ENCODE peak calls at places on chromosome 1, in seven cellular contexts. One of them, this sample, is unnamed.

GRCh38 chr1:234140388-234140787 is 232.9 kb upstream of the COA6 start:
- DNase-seq in prostate gland: no peak
- DNase-seq in cardiac muscle cell: no peak
- DNase-seq in OCI-LY7: no peak
- DNase-seq in tibial nerve: no peak
- DNase-seq in lower lobe of right lung: no peak
- DNase-seq in upper lobe of right lung: no peak
- DNase-seq in this sample: no peak

GRCh38 chr1:54335396-54336056 is 70.7 kb downstream of the SSBP3 start:
- DNase-seq in prostate gland: no peak
- DNase-seq in cardiac muscle cell: no peak
- DNase-seq in OCI-LY7: no peak
- DNase-seq in tibial nerve: peak; percentile 73
- DNase-seq in lower lobe of right lung: no peak
- DNase-seq in upper lobe of right lung: no peak
- DNase-seq in this sample: no peak

GRCh38 chr1:228084325-228084724 is 1.8 kb downstream of the ARF1 start:
- DNase-seq in prostate gland: no peak
- DNase-seq in cardiac muscle cell: no peak
- DNase-seq in OCI-LY7: no peak
- DNase-seq in tibial nerve: no peak
- DNase-seq in lower lobe of right lung: peak; percentile 20
- DNase-seq in upper lobe of right lung: no peak
- DNase-seq in this sample: no peak

GRCh38 chr1:233020441-233020840 is 70.0 kb downstream of the NTPCR start:
- DNase-seq in prostate gland: no peak
- DNase-seq in cardiac muscle cell: peak; percentile 69
- DNase-seq in OCI-LY7: no peak
- DNase-seq in tibial nerve: no peak
- DNase-seq in lower lobe of right lung: no peak
- DNase-seq in upper lobe of right lung: no peak
- DNase-seq in this sample: no peak

GRCh38 chr1:206646504-206646903 is 11.2 kb downstream of the DYRK3 start:
- DNase-seq in prostate gland: no peak
- DNase-seq in cardiac muscle cell: no peak
- DNase-seq in OCI-LY7: no peak
- DNase-seq in tibial nerve: no peak
- DNase-seq in lower lobe of right lung: no peak
- DNase-seq in upper lobe of right lung: no peak
- DNase-seq in this sample: no peak

GRCh38 chr1:198123146-198123545 is 33.7 kb upstream of the NEK7 start:
- DNase-seq in prostate gland: no peak
- DNase-seq in cardiac muscle cell: no peak
- DNase-seq in OCI-LY7: no peak
- DNase-seq in tibial nerve: no peak
- DNase-seq in lower lobe of right lung: no peak
- DNase-seq in upper lobe of right lung: no peak
- DNase-seq in this sample: no peak

GRCh38 chr1:156821801-156822200 is 5.2 kb upstream of the SH2D2A start:
- DNase-seq in prostate gland: no peak
- DNase-seq in cardiac muscle cell: no peak
- DNase-seq in OCI-LY7: no peak
- DNase-seq in tibial nerve: no peak
- DNase-seq in lower lobe of right lung: no peak
- DNase-seq in upper lobe of right lung: no peak
- DNase-seq in this sample: no peak

GRCh38 chr1:101388904-101389546 is 152.2 kb downstream of the S1PR1 start:
- DNase-seq in prostate gland: no peak
- DNase-seq in cardiac muscle cell: no peak
- DNase-seq in OCI-LY7: peak; percentile 62
- DNase-seq in tibial nerve: no peak
- DNase-seq in lower lobe of right lung: no peak
- DNase-seq in upper lobe of right lung: no peak
- DNase-seq in this sample: no peak

GRCh38 chr1:164891615-164892014 is 332.6 kb downstream of the PBX1 start:
- DNase-seq in prostate gland: no peak
- DNase-seq in cardiac muscle cell: no peak
- DNase-seq in OCI-LY7: no peak
- DNase-seq in tibial nerve: no peak
- DNase-seq in lower lobe of right lung: no peak
- DNase-seq in upper lobe of right lung: no peak
- DNase-seq in this sample: no peak

GRCh38 chr1:63112155-63112914 is 210.0 kb upstream of the FOXD3 start:
- DNase-seq in prostate gland: no peak
- DNase-seq in cardiac muscle cell: no peak
- DNase-seq in OCI-LY7: no peak
- DNase-seq in tibial nerve: no peak
- DNase-seq in lower lobe of right lung: no peak
- DNase-seq in upper lobe of right lung: no peak
- DNase-seq in this sample: no peak

GRCh38 chr1:38941527-38942019 is at the start of gene RHBDL2:
- DNase-seq in prostate gland: peak; percentile 82
- DNase-seq in cardiac muscle cell: no peak
- DNase-seq in OCI-LY7: no peak
- DNase-seq in tibial nerve: no peak
- DNase-seq in lower lobe of right lung: peak; percentile 68
- DNase-seq in upper lobe of right lung: peak; percentile 81
- DNase-seq in this sample: peak; percentile 86

GRCh38 chr1:18955116-18955441 is 1.4 kb downstream of the IFFO2 start:
- DNase-seq in prostate gland: no peak
- DNase-seq in cardiac muscle cell: no peak
- DNase-seq in OCI-LY7: no peak
- DNase-seq in tibial nerve: no peak
- DNase-seq in lower lobe of right lung: no peak
- DNase-seq in upper lobe of right lung: no peak
- DNase-seq in this sample: no peak

GRCh38 chr1:18957136-18957521 is 653 bp upstream of the IFFO2 start:
- DNase-seq in prostate gland: no peak
- DNase-seq in cardiac muscle cell: peak; percentile 40
- DNase-seq in OCI-LY7: no peak
- DNase-seq in tibial nerve: no peak
- DNase-seq in lower lobe of right lung: no peak
- DNase-seq in upper lobe of right lung: no peak
- DNase-seq in this sample: no peak

GRCh38 chr1:18956189-18957135 is at the start of gene IFFO2:
- DNase-seq in prostate gland: peak; percentile 98
- DNase-seq in cardiac muscle cell: peak; percentile 97
- DNase-seq in OCI-LY7: peak; percentile 90
- DNase-seq in tibial nerve: peak; percentile 97
- DNase-seq in lower lobe of right lung: peak; percentile 98
- DNase-seq in upper lobe of right lung: peak; percentile 99
- DNase-seq in this sample: peak; percentile 99

GRCh38 chr1:18954270-18955071 is 2.0 kb downstream of the IFFO2 start:
- DNase-seq in prostate gland: no peak
- DNase-seq in cardiac muscle cell: no peak
- DNase-seq in OCI-LY7: no peak
- DNase-seq in tibial nerve: no peak
- DNase-seq in lower lobe of right lung: no peak
- DNase-seq in upper lobe of right lung: no peak
- DNase-seq in this sample: no peak

GRCh38 chr1:18955442-18956188 is 861 bp downstream of the IFFO2 start:
- DNase-seq in prostate gland: peak; percentile 43
- DNase-seq in cardiac muscle cell: peak; percentile 67
- DNase-seq in OCI-LY7: peak; percentile 46
- DNase-seq in tibial nerve: no peak
- DNase-seq in lower lobe of right lung: peak; percentile 73
- DNase-seq in upper lobe of right lung: peak; percentile 81
- DNase-seq in this sample: peak; percentile 80
- H3K4me1 ChIP-seq in prostate gland: peaks cover 12% of the 10 kb centered on the region
- H3K4me1 ChIP-seq in cardiac muscle cell: peaks cover 4% of the 10 kb centered on the region
- H3K4me1 ChIP-seq in OCI-LY7: peaks cover 14% of the 10 kb centered on the region
- H3K4me1 ChIP-seq in tibial nerve: peaks cover 13% of the 10 kb centered on the region
- H3K4me1 ChIP-seq in lower lobe of right lung: peaks cover 56% of the 10 kb centered on the region
- H3K4me1 ChIP-seq in upper lobe of right lung: peaks cover 50% of the 10 kb centered on the region
- H3K4me1 ChIP-seq in this sample: peaks cover 29% of the 10 kb centered on the region

DNA sequence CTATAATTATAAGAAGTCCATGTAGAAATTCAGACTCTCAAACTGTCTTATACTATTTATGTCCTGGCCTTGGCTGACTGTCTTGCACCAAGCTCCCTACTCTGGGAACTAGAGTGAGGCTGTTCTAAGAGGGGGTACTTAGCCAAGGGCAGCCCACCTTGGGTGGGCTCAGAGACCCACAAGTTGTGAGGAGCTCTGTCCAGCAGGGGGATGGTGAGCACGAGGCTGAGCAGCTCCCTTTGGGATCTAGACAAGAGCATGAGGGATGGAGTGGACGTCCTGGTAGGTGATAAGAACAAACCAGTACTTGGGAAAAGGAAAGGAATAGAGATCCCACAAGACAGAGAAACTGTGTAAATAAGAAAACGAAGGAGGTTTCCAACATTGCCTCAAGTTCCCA is 127.1 kb upstream of the SLC44A3 start:
- DNase-seq in prostate gland: no peak
- DNase-seq in cardiac muscle cell: no peak
- DNase-seq in OCI-LY7: no peak
- DNase-seq in tibial nerve: no peak
- DNase-seq in lower lobe of right lung: no peak
- DNase-seq in upper lobe of right lung: no peak
- DNase-seq in this sample: no peak
- TF ChIP-seq CTCF in prostate gland: no peak
- TF ChIP-seq CTCF in cardiac muscle cell: no peak
- TF ChIP-seq CTCF in OCI-LY7: no peak
- TF ChIP-seq CTCF in tibial nerve: no peak
- TF ChIP-seq CTCF in lower lobe of right lung: no peak
- TF ChIP-seq CTCF in upper lobe of right lung: no peak
- TF ChIP-seq CTCF in this sample: no peak

GRCh38 chr1:19645544-19646252 is 1.6 kb downstream of the NBL1 start:
- DNase-seq in prostate gland: no peak
- DNase-seq in cardiac muscle cell: no peak
- DNase-seq in OCI-LY7: no peak
- DNase-seq in tibial nerve: no peak
- DNase-seq in lower lobe of right lung: no peak
- DNase-seq in upper lobe of right lung: peak; percentile 62
- DNase-seq in this sample: peak; percentile 40

GRCh38 chr1:19646771-19647319 is 2.7 kb downstream of the NBL1 start:
- DNase-seq in prostate gland: no peak
- DNase-seq in cardiac muscle cell: no peak
- DNase-seq in OCI-LY7: no peak
- DNase-seq in tibial nerve: no peak
- DNase-seq in lower lobe of right lung: no peak
- DNase-seq in upper lobe of right lung: no peak
- DNase-seq in this sample: no peak

GRCh38 chr1:19647643-19648042 is 3.5 kb downstream of the NBL1 start:
- DNase-seq in prostate gland: peak; percentile 42
- DNase-seq in cardiac muscle cell: no peak
- DNase-seq in OCI-LY7: no peak
- DNase-seq in tibial nerve: no peak
- DNase-seq in lower lobe of right lung: no peak
- DNase-seq in upper lobe of right lung: no peak
- DNase-seq in this sample: peak; percentile 64

GRCh38 chr1:19644761-19645543 is 841 bp downstream of the NBL1 start:
- DNase-seq in prostate gland: peak; percentile 36
- DNase-seq in cardiac muscle cell: peak; percentile 18
- DNase-seq in OCI-LY7: no peak
- DNase-seq in tibial nerve: no peak
- DNase-seq in lower lobe of right lung: no peak
- DNase-seq in upper lobe of right lung: no peak
- DNase-seq in this sample: peak; percentile 65

DNA sequence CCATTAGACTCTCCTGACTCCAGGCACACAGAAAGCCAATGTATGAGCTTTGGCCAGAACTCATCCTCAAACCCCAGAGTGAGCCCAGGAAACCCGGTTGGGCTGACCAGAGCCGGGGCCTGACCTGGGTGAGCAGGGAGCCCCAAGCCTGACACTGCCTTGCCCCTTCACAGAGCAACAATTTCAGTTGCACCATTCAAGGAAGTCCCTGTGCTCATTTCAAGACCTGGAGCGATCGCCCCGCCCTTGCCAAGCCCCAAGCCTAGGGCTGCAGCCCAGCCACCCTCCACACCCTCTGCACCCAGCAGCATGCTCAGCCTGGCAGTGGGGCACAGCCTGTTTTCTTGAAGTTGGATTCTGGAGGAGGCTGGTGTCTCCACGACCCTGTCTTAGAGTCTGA is 2.3 kb downstream of the NBL1 start:
- DNase-seq in prostate gland: peak; percentile 70
- DNase-seq in cardiac muscle cell: no peak
- DNase-seq in OCI-LY7: no peak
- DNase-seq in tibial nerve: no peak
- DNase-seq in lower lobe of right lung: no peak
- DNase-seq in upper lobe of right lung: no peak
- DNase-seq in this sample: peak; percentile 89
- H3K4me3 ChIP-seq in prostate gland: peak overlapping the region; percentile 81
- H3K4me3 ChIP-seq in cardiac muscle cell: no peak overlapping the region
- H3K4me3 ChIP-seq in OCI-LY7: no peak overlapping the region
- H3K4me3 ChIP-seq in tibial nerve: peak overlapping the region; percentile 46
- H3K4me3 ChIP-seq in lower lobe of right lung: peak overlapping the region; percentile 67
- H3K4me3 ChIP-seq in upper lobe of right lung: peak overlapping the region; percentile 66
- H3K4me3 ChIP-seq in this sample: no peak overlapping the region

GRCh38 chr1:226425004-226425378 is 17.1 kb upstream of the PARP1 start:
- DNase-seq in prostate gland: no peak
- DNase-seq in cardiac muscle cell: no peak
- DNase-seq in OCI-LY7: no peak
- DNase-seq in tibial nerve: no peak
- DNase-seq in lower lobe of right lung: no peak
- DNase-seq in upper lobe of right lung: no peak
- DNase-seq in this sample: no peak

GRCh38 chr1:226427131-226427530 is 19.2 kb upstream of the PARP1 start:
- DNase-seq in prostate gland: no peak
- DNase-seq in cardiac muscle cell: no peak
- DNase-seq in OCI-LY7: no peak
- DNase-seq in tibial nerve: no peak
- DNase-seq in lower lobe of right lung: no peak
- DNase-seq in upper lobe of right lung: no peak
- DNase-seq in this sample: no peak

GRCh38 chr1:226422478-226422877 is 14.6 kb upstream of the PARP1 start:
- DNase-seq in prostate gland: no peak
- DNase-seq in cardiac muscle cell: no peak
- DNase-seq in OCI-LY7: no peak
- DNase-seq in tibial nerve: no peak
- DNase-seq in lower lobe of right lung: no peak
- DNase-seq in upper lobe of right lung: no peak
- DNase-seq in this sample: no peak

GRCh38 chr1:226425431-226426031 is 17.6 kb upstream of the PARP1 start:
- DNase-seq in prostate gland: no peak
- DNase-seq in cardiac muscle cell: no peak
- DNase-seq in OCI-LY7: peak; percentile 40
- DNase-seq in tibial nerve: no peak
- DNase-seq in lower lobe of right lung: no peak
- DNase-seq in upper lobe of right lung: no peak
- DNase-seq in this sample: no peak

DNA sequence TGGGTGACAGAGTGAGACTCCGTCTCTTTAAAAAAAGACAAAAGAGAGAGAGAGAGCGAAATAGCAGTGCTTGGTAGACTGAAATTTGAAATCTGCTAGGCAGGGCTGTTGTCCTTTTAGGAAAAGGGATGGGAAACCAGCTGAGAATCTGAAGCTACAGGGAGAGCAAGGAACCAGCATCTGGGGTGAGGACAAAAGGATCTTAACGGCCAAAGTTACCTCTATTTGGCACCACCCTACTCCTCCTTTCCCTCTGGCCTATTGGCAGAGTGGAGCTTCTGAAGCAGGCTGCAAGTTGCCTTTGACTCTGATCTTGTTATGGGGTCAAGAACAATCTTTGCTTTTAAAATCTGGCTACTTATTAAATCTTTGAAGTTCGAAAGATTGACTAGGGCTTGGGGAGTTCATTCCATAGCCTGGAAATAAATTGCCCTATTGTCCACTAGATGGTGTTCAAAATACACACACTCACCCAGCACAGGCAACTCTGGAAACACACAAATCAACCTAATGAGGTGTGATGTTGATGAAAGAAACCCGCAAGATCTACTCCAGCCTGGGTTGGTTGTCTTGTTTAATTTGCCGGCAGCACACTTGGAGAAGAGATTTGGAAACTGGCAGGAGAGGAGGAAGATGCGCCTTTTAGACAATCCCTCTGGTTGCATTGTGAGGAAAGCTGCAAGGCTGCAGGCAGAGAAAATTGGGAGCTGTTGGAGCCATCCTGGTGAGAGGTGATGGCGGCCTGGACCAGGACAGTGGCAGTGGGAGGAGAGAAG is 16.5 kb upstream of the PARP1 start:
- DNase-seq in prostate gland: no peak
- DNase-seq in cardiac muscle cell: peak; percentile 72
- DNase-seq in OCI-LY7: peak; percentile 87
- DNase-seq in tibial nerve: no peak
- DNase-seq in lower lobe of right lung: no peak
- DNase-seq in upper lobe of right lung: no peak
- DNase-seq in this sample: peak; percentile 19
- H3K4me1 ChIP-seq in prostate gland: no peaks in the 10 kb centered on the region
- H3K4me1 ChIP-seq in cardiac muscle cell: peaks cover 4% of the 10 kb centered on the region
- H3K4me1 ChIP-seq in OCI-LY7: peaks cover 65% of the 10 kb centered on the region
- H3K4me1 ChIP-seq in tibial nerve: peaks cover 6% of the 10 kb centered on the region
- H3K4me1 ChIP-seq in lower lobe of right lung: peaks cover 6% of the 10 kb centered on the region
- H3K4me1 ChIP-seq in upper lobe of right lung: no peaks in the 10 kb centered on the region
- H3K4me1 ChIP-seq in this sample: no peaks in the 10 kb centered on the region